ENCODE peak calls at places on chromosomes 12 and 14, in four cellular contexts. Z is ELF-1, G is EH, E is choroid plexus epithelial cell. F is an unnamed sample.

GRCh38 chr12:102480401-102480800 is at the start of gene IGF1:
- DNase-seq in Z (no peak), G (peak; percentile 72), E (peak; percentile 66), F (peak; percentile 58)

GRCh38 chr12:122946690-122947271 is 19.5 kb downstream of the ABCB9 start:
- DNase-seq in Z (peak; percentile 70), G (peak; percentile 100), E (peak; percentile 99), F (peak; percentile 99)

GRCh38 chr12:67413577-67413976 is 144.4 kb downstream of the CAND1 start:
- DNase-seq in Z (peak; percentile 77), G (peak; percentile 68), E (no peak), F (no peak)

GRCh38 chr12:12028668-12029402 is 41.9 kb upstream of the BCL2L14 start:
- DNase-seq in Z (no peak), G (no peak), E (no peak), F (no peak)

GRCh38 chr14:57533214-57533613 is 39.6 kb upstream of the CCDC198 start:
- DNase-seq in Z (peak; percentile 45), G (peak; percentile 15), E (peak; percentile 28), F (no peak)

GRCh38 chr12:108299516-108299915 is 39.6 kb downstream of the CMKLR1 start:
- DNase-seq in Z (no peak), G (no peak), E (no peak), F (no peak)

GRCh38 chr12:87196329-87196728 is 832.9 kb downstream of the C12orf50 start:
- DNase-seq in Z (no peak), G (no peak), E (peak; percentile 9), F (peak; percentile 12)

GRCh38 chr14:58978336-58978735 is 210.1 kb upstream of the DAAM1 start:
- DNase-seq in Z (no peak), G (peak; percentile 64), E (peak; percentile 30), F (peak; percentile 47)

GRCh38 chr12:68378859-68379628 is 46.9 kb upstream of the MDM1 start:
- DNase-seq in Z (no peak), G (no peak), E (no peak), F (no peak)

GRCh38 chr12:85872497-85873091 is 1.5 kb upstream of the NTS start:
- DNase-seq in Z (no peak), G (peak; percentile 56), E (peak; percentile 84), F (peak; percentile 37)

GRCh38 chr14:46147486-46147885 is 504.1 kb downstream of the RPL10L start:
- DNase-seq in Z (no peak), G (no peak), E (no peak), F (no peak)

GRCh38 chr12:52611080-52611468 is 7.3 kb downstream of the KRT73 start:
- DNase-seq in Z (no peak), G (no peak), E (no peak), F (no peak)

GRCh38 chr12:2324375-2324774 is 271.6 kb downstream of the CACNA1C start:
- DNase-seq in Z (no peak), G (no peak), E (peak; percentile 37), F (no peak)

GRCh38 chr14:73241481-73242165 is 4.3 kb downstream of the PAPLN start:
- DNase-seq in Z (peak; percentile 56), G (no peak), E (no peak), F (no peak)

GRCh38 chr12:14384783-14385638 is 19.5 kb downstream of the ATF7IP start:
- DNase-seq in Z (peak; percentile 89), G (peak; percentile 90), E (peak; percentile 98), F (peak; percentile 97)

GRCh38 chr14:68634346-68634745 is 158.5 kb downstream of the ZFP36L1 start:
- DNase-seq in Z (peak; percentile 37), G (no peak), E (no peak), F (no peak)

GRCh38 chr12:2273288-2273687 is 220.5 kb downstream of the CACNA1C start:
- DNase-seq in Z (no peak), G (peak; percentile 78), E (peak; percentile 87), F (peak; percentile 58)

GRCh38 chr12:104870797-104871196 is 87.3 kb downstream of the SLC41A2 start:
- DNase-seq in Z (no peak), G (no peak), E (no peak), F (no peak)

GRCh38 chr12:54279632-54280400 is at the start of gene CBX5:
- DNase-seq in Z (peak; percentile 99), G (peak; percentile 100), E (peak; percentile 100), F (peak; percentile 100)

GRCh38 chr12:54439521-54440255 is 20.6 kb upstream of the ITGA5 start:
- DNase-seq in Z (peak; percentile 46), G (peak; percentile 88), E (peak; percentile 86), F (peak; percentile 76)

GRCh38 chr14:77495354-77495753 is 3.3 kb downstream of the ISM2 start:
- DNase-seq in Z (no peak), G (no peak), E (no peak), F (no peak)

GRCh38 chr12:124500232-124501079 is 67.0 kb downstream of the NCOR2 start:
- DNase-seq in Z (peak; percentile 96), G (peak; percentile 81), E (peak; percentile 84), F (peak; percentile 87)

GRCh38 chr12:18581232-18581962 is 156.4 kb downstream of the PLCZ1 start:
- DNase-seq in Z (no peak), G (peak; percentile 28), E (peak; percentile 30), F (no peak)

GRCh38 chr14:64053694-64054669 is 201.2 kb downstream of the SYNE2 start:
- DNase-seq in Z (no peak), G (peak; percentile 29), E (peak; percentile 37), F (no peak)

GRCh38 chr12:52235001-52235760 is 2.1 kb downstream of the KRT7 start:
- DNase-seq in Z (no peak), G (peak; percentile 64), E (no peak), F (no peak)

GRCh38 chr12:124613151-124613585 is 45.8 kb upstream of the NCOR2 start:
- DNase-seq in Z (no peak), G (peak; percentile 77), E (peak; percentile 84), F (peak; percentile 69)

F was measured in astrocyte.